ENCODE peak calls at places on chromosomes 2 and 18, in ten cellular contexts. J is heart right ventricle, L is AG04449, Y is AG08396, G is glutamatergic neuron, M is astrocyte of the hippocampus, X is endodermal cell, R is RWPE1, V is fibroblast of the conjunctiva, C is HS-27A. D is an unnamed sample.

GRCh38 chr2:187008111-187008510 is 159.1 kb upstream of the ZSWIM2 start:
- DNase-seq in C (no peak), L (no peak), G (no peak), J (no peak), Y (peak; percentile 9), V (peak; percentile 2), X (no peak), R (no peak), M (peak; percentile 25), D (no peak)

GRCh38 chr2:101255501-101255900 is 2.8 kb downstream of the CNOT11 start:
- DNase-seq in J (no peak), M (no peak), V (no peak), C (no peak), G (no peak), X (no peak), Y (no peak), R (no peak), L (no peak), D (no peak)

GRCh38 chr2:68925298-68925885 is 27.3 kb downstream of the GKN2 start:
- DNase-seq in X (peak; percentile 77), C (no peak), M (peak; percentile 72), Y (peak; percentile 58), L (no peak), J (no peak), V (peak; percentile 10), G (no peak), R (peak; percentile 78), D (no peak)

GRCh38 chr18:3350566-3351527 is 88.9 kb downstream of the MYL12B start:
- DNase-seq in G (no peak), R (peak; percentile 97), L (no peak), V (no peak), Y (peak; percentile 22), C (no peak), J (no peak), M (peak; percentile 52), X (no peak), D (no peak)

GRCh38 chr2:121231385-121232000 is 53.5 kb downstream of the TFCP2L1 start:
- DNase-seq in J (no peak), L (no peak), M (no peak), R (no peak), Y (no peak), C (no peak), G (no peak), X (no peak), V (no peak), D (no peak)

GRCh38 chr2:120938132-120938771 is 202.6 kb downstream of the GLI2 start:
- DNase-seq in L (no peak), X (no peak), M (no peak), V (no peak), C (no peak), R (no peak), Y (no peak), J (no peak), G (no peak), D (no peak)

GRCh38 chr2:214139630-214140284 is 271.1 kb upstream of the VWC2L start:
- DNase-seq in C (no peak), M (peak; percentile 10), G (no peak), X (no peak), R (no peak), J (no peak), Y (no peak), L (no peak), V (no peak), D (no peak)

GRCh38 chr2:196268538-196269338 is 97.4 kb upstream of the STK17B start:
- DNase-seq in L (no peak), G (no peak), V (no peak), X (no peak), C (no peak), J (no peak), R (no peak), Y (no peak), M (no peak), D (no peak)

GRCh38 chr2:37874470-37874869 is 50.6 kb upstream of the RMDN2 start:
- DNase-seq in R (no peak), J (no peak), C (no peak), X (no peak), G (no peak), M (no peak), L (no peak), V (no peak), Y (no peak), D (no peak)

GRCh38 chr18:65352183-65352582 is 398.6 kb upstream of the CDH7 start:
- DNase-seq in Y (no peak), G (no peak), C (no peak), X (no peak), J (no peak), M (peak; percentile 37), R (no peak), V (no peak), L (no peak), D (no peak)

GRCh38 chr2:10419553-10420257 is 28.4 kb downstream of the ODC1 start:
- DNase-seq in L (no peak), G (no peak), J (no peak), M (no peak), C (no peak), Y (no peak), R (no peak), V (no peak), X (no peak), D (no peak)

GRCh38 chr2:219290381-219291171 is 11.4 kb downstream of the DNAJB2 start:
- DNase-seq in J (no peak), V (no peak), R (no peak), C (no peak), G (no peak), L (no peak), X (no peak), M (no peak), Y (no peak), D (peak; percentile 66)

GRCh38 chr2:134988994-134989605 is 58.1 kb downstream of the MAP3K19 start:
- DNase-seq in C (peak; percentile 19), L (no peak), Y (no peak), J (no peak), X (no peak), V (peak; percentile 34), G (no peak), R (peak; percentile 36), M (peak; percentile 33), D (no peak)

GRCh38 chr2:127321306-127321705 is 27.4 kb upstream of the ERCC3 start:
- DNase-seq in G (no peak), J (no peak), R (no peak), X (no peak), V (no peak), Y (peak; percentile 42), C (no peak), L (peak; percentile 33), M (no peak), D (no peak)

GRCh38 chr18:49399003-49399402 is 61.4 kb downstream of the DYM start:
- DNase-seq in G (no peak), X (no peak), Y (no peak), M (no peak), R (no peak), C (no peak), L (no peak), J (no peak), V (no peak), D (no peak)

GRCh38 chr2:26946841-26947784 is 23.3 kb upstream of the MAPRE3 start:
- DNase-seq in Y (peak; percentile 59), X (no peak), M (peak; percentile 85), G (no peak), C (no peak), V (no peak), J (peak; percentile 69), L (no peak), R (no peak), D (peak; percentile 85)

GRCh38 chr18:56196495-56197225 is 441.7 kb downstream of the TXNL1 start:
- DNase-seq in Y (no peak), R (no peak), X (no peak), G (no peak), V (no peak), L (no peak), M (peak; percentile 27), J (no peak), C (peak; percentile 59), D (no peak)

GRCh38 chr18:73842795-73843394 is 304.7 kb downstream of the FBXO15 start:
- DNase-seq in V (peak; percentile 35), Y (peak; percentile 65), J (peak; percentile 36), C (no peak), G (peak; percentile 72), X (peak; percentile 82), R (peak; percentile 38), L (peak; percentile 5), M (peak; percentile 79), D (no peak)

GRCh38 chr2:25250331-25251031 is 82.1 kb upstream of the POMC start:
- DNase-seq in L (no peak), Y (no peak), C (no peak), R (peak; percentile 66), J (no peak), X (peak; percentile 72), M (peak; percentile 68), G (peak; percentile 24), V (no peak), D (no peak)

GRCh38 chr2:72982781-72983499 is 65.6 kb downstream of the EMX1 start:
- DNase-seq in J (no peak), C (no peak), V (no peak), Y (no peak), R (no peak), G (no peak), L (no peak), M (no peak), X (no peak), D (no peak)

GRCh38 chr18:31648966-31649429 is 35.4 kb downstream of the B4GALT6 start:
- DNase-seq in Y (no peak), V (no peak), M (peak; percentile 65), G (no peak), C (no peak), R (peak; percentile 41), L (no peak), J (no peak), X (no peak), D (no peak)

GRCh38 chr2:86695053-86695691 is 24.9 kb upstream of the RMND5A start:
- DNase-seq in M (no peak), R (peak; percentile 44), J (no peak), C (no peak), X (peak; percentile 81), G (no peak), V (no peak), L (no peak), Y (no peak), D (no peak)

GRCh38 chr2:26911911-26912861 is 58.3 kb upstream of the MAPRE3 start:
- DNase-seq in G (peak; percentile 40), V (no peak), J (no peak), X (peak; percentile 68), M (peak; percentile 74), Y (no peak), C (no peak), R (no peak), L (no peak), D (no peak)

GRCh38 chr2:42368817-42369550 is 8.0 kb upstream of the COX7A2L start:
- DNase-seq in G (no peak), C (no peak), M (no peak), J (peak; percentile 32), L (no peak), X (no peak), R (no peak), Y (no peak), V (no peak), D (no peak)

GRCh38 chr2:239160226-239161143 is 240.3 kb downstream of the HDAC4 start:
- DNase-seq in V (no peak), J (no peak), Y (peak; percentile 37), X (peak; percentile 28), R (no peak), L (no peak), C (no peak), M (no peak), G (peak; percentile 4), D (peak; percentile 60)

GRCh38 chr2:135851858-135852257 is 14.9 kb upstream of the LCT start:
- DNase-seq in Y (no peak), L (no peak), X (no peak), C (no peak), R (no peak), V (no peak), M (no peak), G (no peak), J (no peak), D (no peak)

GRCh38 chr2:100018794-100019193 is 123.6 kb downstream of the AFF3 start:
- DNase-seq in G (no peak), R (no peak), V (peak; percentile 36), X (no peak), L (peak; percentile 44), M (peak; percentile 61), C (no peak), Y (peak; percentile 68), J (no peak), D (no peak)

GRCh38 chr2:67799889-67800288 is 262.9 kb downstream of the C1D start:
- DNase-seq in M (no peak), G (no peak), J (no peak), V (no peak), L (no peak), Y (no peak), C (no peak), X (no peak), R (no peak), D (no peak)

D was measured in cardiac septum.